ENCODE peak calls at places on chromosomes 3 and 15, in six cellular contexts. One of them, this sample, is unnamed.

GRCh38 chr3:48430359-48431101 is 644 bp upstream of the PLXNB1 start:
- DNase-seq in stomach: no peak
- DNase-seq in GM12891: no peak
- DNase-seq in GM12878: no peak
- DNase-seq in HCT116: no peak
- DNase-seq in suprapubic skin: peak; percentile 78
- DNase-seq in this sample: no peak

GRCh38 chr3:150449169-150449721 is 41.1 kb downstream of the TSC22D2 start:
- DNase-seq in suprapubic skin: no peak
- DNase-seq in stomach: no peak
- DNase-seq in HCT116: no peak
- DNase-seq in GM12891: no peak
- DNase-seq in GM12878: no peak
- DNase-seq in this sample: no peak

GRCh38 chr3:22887664-22888291 is 315.3 kb upstream of the UBE2E2 start:
- DNase-seq in GM12878: no peak
- DNase-seq in GM12891: no peak
- DNase-seq in stomach: no peak
- DNase-seq in suprapubic skin: no peak
- DNase-seq in HCT116: peak; percentile 4
- DNase-seq in this sample: no peak

GRCh38 chr3:50617096-50617791 is at the start of gene MAPKAPK3:
- DNase-seq in suprapubic skin: no peak
- DNase-seq in GM12891: no peak
- DNase-seq in stomach: peak; percentile 57
- DNase-seq in HCT116: no peak
- DNase-seq in GM12878: no peak
- DNase-seq in this sample: no peak

GRCh38 chr3:139323146-139323545 is 20.7 kb upstream of the MRPS22 start:
- DNase-seq in GM12878: no peak
- DNase-seq in stomach: no peak
- DNase-seq in HCT116: no peak
- DNase-seq in suprapubic skin: peak; percentile 40
- DNase-seq in GM12891: no peak
- DNase-seq in this sample: no peak

GRCh38 chr3:124258057-124258500 is 266.2 kb upstream of the ROPN1 start:
- DNase-seq in GM12891: no peak
- DNase-seq in HCT116: no peak
- DNase-seq in stomach: no peak
- DNase-seq in suprapubic skin: no peak
- DNase-seq in GM12878: no peak
- DNase-seq in this sample: no peak

GRCh38 chr3:105367063-105367405 is 325 bp downstream of the ALCAM start:
- DNase-seq in HCT116: no peak
- DNase-seq in stomach: peak; percentile 40
- DNase-seq in suprapubic skin: peak; percentile 78
- DNase-seq in GM12878: no peak
- DNase-seq in GM12891: no peak
- DNase-seq in this sample: no peak

GRCh38 chr15:82995938-82996337 is 9.9 kb downstream of the RAMAC start:
- DNase-seq in HCT116: no peak
- DNase-seq in GM12891: no peak
- DNase-seq in GM12878: no peak
- DNase-seq in stomach: no peak
- DNase-seq in suprapubic skin: no peak
- DNase-seq in this sample: no peak

GRCh38 chr3:111616417-111617105 is 21.4 kb upstream of the ZBED2 start:
- DNase-seq in GM12878: no peak
- DNase-seq in HCT116: no peak
- DNase-seq in GM12891: no peak
- DNase-seq in suprapubic skin: no peak
- DNase-seq in stomach: no peak
- DNase-seq in this sample: no peak

GRCh38 chr15:73367624-73368300 is 996 bp downstream of the HCN4 start:
- DNase-seq in GM12878: no peak
- DNase-seq in stomach: no peak
- DNase-seq in GM12891: no peak
- DNase-seq in HCT116: no peak
- DNase-seq in suprapubic skin: no peak
- DNase-seq in this sample: no peak
- TF ChIP-seq POLR2AphosphoS5 in GM12878: no peak
- TF ChIP-seq POLR2AphosphoS5 in stomach: no peak
- TF ChIP-seq POLR2AphosphoS5 in GM12891: no peak
- TF ChIP-seq POLR2AphosphoS5 in HCT116: no peak
- TF ChIP-seq POLR2AphosphoS5 in suprapubic skin: no peak
- TF ChIP-seq POLR2AphosphoS5 in this sample: no peak

GRCh38 chr3:196643201-196643749 is 3.8 kb downstream of the NRROS start:
- DNase-seq in GM12878: peak; percentile 98
- DNase-seq in GM12891: peak; percentile 74
- DNase-seq in HCT116: no peak
- DNase-seq in stomach: no peak
- DNase-seq in suprapubic skin: no peak
- DNase-seq in this sample: no peak
- TF ChIP-seq POLR2AphosphoS5 in GM12878: peak; percentile 86
- TF ChIP-seq POLR2AphosphoS5 in GM12891: peak; percentile 52
- TF ChIP-seq POLR2AphosphoS5 in HCT116: no peak
- TF ChIP-seq POLR2AphosphoS5 in stomach: no peak
- TF ChIP-seq POLR2AphosphoS5 in suprapubic skin: no peak
- TF ChIP-seq POLR2AphosphoS5 in this sample: no peak

GRCh38 chr3:187746479-187747335 is 1.4 kb upstream of the BCL6 start:
- DNase-seq in HCT116: no peak
- DNase-seq in stomach: no peak
- DNase-seq in GM12878: no peak
- DNase-seq in GM12891: no peak
- DNase-seq in suprapubic skin: no peak
- DNase-seq in this sample: peak; percentile 32

GRCh38 chr3:187743195-187744141 is 1.8 kb downstream of the BCL6 start:
- DNase-seq in GM12891: no peak
- DNase-seq in GM12878: no peak
- DNase-seq in stomach: peak; percentile 63
- DNase-seq in HCT116: no peak
- DNase-seq in suprapubic skin: peak; percentile 89
- DNase-seq in this sample: peak; percentile 76

GRCh38 chr3:187746059-187746453 is 788 bp upstream of the BCL6 start:
- DNase-seq in GM12891: no peak
- DNase-seq in suprapubic skin: no peak
- DNase-seq in GM12878: no peak
- DNase-seq in HCT116: no peak
- DNase-seq in stomach: no peak
- DNase-seq in this sample: no peak

GRCh38 chr3:187744169-187745151 is 808 bp downstream of the BCL6 start:
- DNase-seq in suprapubic skin: peak; percentile 86
- DNase-seq in HCT116: no peak
- DNase-seq in GM12878: no peak
- DNase-seq in stomach: peak; percentile 58
- DNase-seq in GM12891: no peak
- DNase-seq in this sample: no peak

DNA sequence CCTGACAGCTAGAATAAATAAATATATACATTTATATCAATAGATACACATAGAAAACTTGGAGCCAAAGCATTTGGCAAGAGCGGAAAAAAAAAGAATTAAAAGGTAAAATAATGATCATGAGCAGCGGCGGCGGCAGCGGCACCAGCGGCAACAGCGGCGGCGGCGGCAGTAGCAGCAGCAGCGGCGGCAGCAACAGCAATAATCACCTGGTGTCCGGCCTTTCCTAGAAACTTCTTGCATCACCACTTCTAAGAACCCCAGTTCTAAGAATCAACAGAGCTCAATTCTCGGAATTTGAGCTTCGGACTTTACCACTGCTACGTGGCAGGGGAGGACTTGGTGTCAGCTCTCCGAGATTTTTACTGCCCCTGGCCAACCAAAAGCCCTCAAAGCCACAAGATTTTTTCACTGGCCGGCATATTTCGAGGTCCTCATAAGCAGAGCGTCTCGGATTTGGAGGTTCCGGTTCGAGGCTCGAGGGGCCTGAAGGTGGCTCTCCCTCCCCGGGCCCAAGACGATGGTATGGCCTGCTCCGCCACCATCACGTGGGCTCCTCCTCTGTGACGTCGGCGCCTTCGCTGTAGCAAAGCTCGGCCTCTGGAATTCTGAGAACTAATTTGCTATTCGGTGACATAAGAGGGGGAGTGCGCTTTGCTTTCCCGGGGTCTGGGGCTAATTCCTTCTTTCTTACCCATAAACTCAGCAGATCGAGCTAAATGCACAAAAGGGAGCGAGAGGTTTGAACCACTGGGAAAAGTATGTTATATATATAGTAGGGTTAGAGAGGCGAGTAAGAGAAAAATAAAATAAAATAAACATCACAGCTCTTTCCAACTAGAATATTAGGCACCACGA is at the start of gene BCL6:
- DNase-seq in GM12878: no peak
- DNase-seq in GM12891: no peak
- DNase-seq in stomach: peak; percentile 92
- DNase-seq in HCT116: peak; percentile 98
- DNase-seq in suprapubic skin: peak; percentile 97
- DNase-seq in this sample: peak; percentile 95
- TF ChIP-seq POLR2AphosphoS5 in GM12878: no peak
- TF ChIP-seq POLR2AphosphoS5 in GM12891: no peak
- TF ChIP-seq POLR2AphosphoS5 in stomach: peak; percentile 100
- TF ChIP-seq POLR2AphosphoS5 in HCT116: peak; percentile 98
- TF ChIP-seq POLR2AphosphoS5 in suprapubic skin: peak; percentile 98
- TF ChIP-seq POLR2AphosphoS5 in this sample: peak; percentile 97

DNA sequence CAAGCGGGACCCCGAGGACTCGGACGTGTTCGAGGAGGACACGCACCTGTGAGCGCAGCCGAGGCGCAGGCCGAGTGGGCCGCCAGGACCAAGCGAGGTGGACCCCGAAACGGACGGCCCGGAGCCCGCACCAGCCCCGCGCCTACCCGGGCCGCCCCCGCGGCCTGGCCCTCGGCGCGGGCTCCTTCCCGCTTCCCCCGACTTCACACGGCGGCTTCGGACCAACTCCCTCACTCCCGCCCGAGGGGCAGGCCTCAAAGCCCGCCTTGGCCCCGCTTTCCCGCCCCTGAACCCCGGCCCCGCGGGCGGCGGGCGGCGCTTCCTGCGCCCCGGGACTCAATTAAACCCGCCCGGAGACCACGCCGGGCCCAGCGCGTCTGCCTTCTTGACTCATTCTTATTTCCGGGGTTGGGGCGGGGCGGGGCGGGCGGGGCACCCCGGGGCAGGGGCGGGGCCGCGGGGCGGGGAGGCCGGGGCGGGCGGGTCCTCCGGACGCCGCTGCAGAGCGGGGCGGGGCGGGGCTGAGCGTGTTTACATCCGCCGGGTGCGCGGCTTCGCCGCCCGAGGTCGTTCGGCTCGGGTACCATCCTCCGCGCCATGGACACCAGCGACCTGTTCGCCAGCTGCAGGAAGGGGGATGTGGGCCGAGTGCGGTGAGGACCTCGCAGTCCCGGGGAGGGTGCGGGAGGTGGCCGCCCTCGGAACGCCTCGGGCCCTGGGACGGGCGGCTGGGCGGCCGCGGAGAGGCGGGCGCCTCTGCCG is at the start of gene ABTB1:
- DNase-seq in HCT116: no peak
- DNase-seq in GM12878: no peak
- DNase-seq in GM12891: peak; percentile 97
- DNase-seq in stomach: peak; percentile 90
- DNase-seq in suprapubic skin: peak; percentile 92
- DNase-seq in this sample: peak; percentile 68
- TF ChIP-seq POLR2AphosphoS5 in HCT116: peak; percentile 96
- TF ChIP-seq POLR2AphosphoS5 in GM12878: peak; percentile 71
- TF ChIP-seq POLR2AphosphoS5 in GM12891: peak; percentile 50
- TF ChIP-seq POLR2AphosphoS5 in stomach: no peak
- TF ChIP-seq POLR2AphosphoS5 in suprapubic skin: no peak
- TF ChIP-seq POLR2AphosphoS5 in this sample: peak; percentile 62

GRCh38 chr3:145981057-145981456 is 179.9 kb downstream of the PLOD2 start:
- DNase-seq in GM12891: no peak
- DNase-seq in stomach: no peak
- DNase-seq in GM12878: no peak
- DNase-seq in suprapubic skin: no peak
- DNase-seq in HCT116: no peak
- DNase-seq in this sample: no peak
- TF ChIP-seq POLR2AphosphoS5 in GM12891: no peak
- TF ChIP-seq POLR2AphosphoS5 in stomach: no peak
- TF ChIP-seq POLR2AphosphoS5 in GM12878: no peak
- TF ChIP-seq POLR2AphosphoS5 in suprapubic skin: no peak
- TF ChIP-seq POLR2AphosphoS5 in HCT116: no peak
- TF ChIP-seq POLR2AphosphoS5 in this sample: no peak

DNA sequence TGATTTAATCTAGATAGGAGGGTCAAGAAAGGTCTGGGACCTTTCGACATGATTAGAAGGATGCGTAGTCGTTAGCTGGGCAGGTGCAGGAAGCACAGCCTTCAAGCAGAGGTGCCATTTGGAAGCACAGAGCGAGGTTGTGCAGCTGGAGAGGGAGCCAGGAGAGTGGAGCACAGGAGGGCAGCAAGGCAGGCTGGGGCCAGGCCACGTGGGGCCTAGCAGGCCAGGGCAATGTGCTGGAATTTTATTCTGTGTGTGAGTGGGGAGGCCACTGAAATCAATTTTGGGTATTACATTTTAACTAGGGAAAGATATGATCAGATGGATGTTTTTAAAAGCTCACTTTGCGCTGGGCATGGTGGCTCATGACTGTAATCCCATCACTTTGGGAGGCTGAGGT is 297.0 kb upstream of the LRRFIP2 start:
- DNase-seq in GM12891: no peak
- DNase-seq in suprapubic skin: no peak
- DNase-seq in HCT116: no peak
- DNase-seq in GM12878: no peak
- DNase-seq in stomach: no peak
- DNase-seq in this sample: no peak
- TF ChIP-seq POLR2AphosphoS5 in GM12891: no peak
- TF ChIP-seq POLR2AphosphoS5 in suprapubic skin: no peak
- TF ChIP-seq POLR2AphosphoS5 in HCT116: no peak
- TF ChIP-seq POLR2AphosphoS5 in GM12878: no peak
- TF ChIP-seq POLR2AphosphoS5 in stomach: no peak
- TF ChIP-seq POLR2AphosphoS5 in this sample: no peak

This sample was measured in breast epithelium.